ENCODE peak calls at places on chromosomes 12 and 14, in six cellular contexts. Y is HepG2, V is HCT116, X is K562, Z is GM12878, O is H1. K is an unnamed sample. For H3K4me1, the result is how much of the 10 kb centered on the place peaks cover.

GRCh38 chr14:93941293-93941910 is 14.3 kb downstream of the FAM181A start:
- DNase-seq in Y (no peak), V (no peak), X (no peak), Z (no peak), O (no peak), K (no peak)

GRCh38 chr14:61889914-61890351 is 127.7 kb downstream of the SNAPC1 start:
- DNase-seq in Y (no peak), V (no peak), X (no peak), Z (peak), O (no peak), K (no peak)

GRCh38 chr14:87045956-87046355 is 947.0 kb downstream of the GALC start:
- DNase-seq in Y (no peak), V (no peak), X (no peak), Z (no peak), O (no peak), K (no peak)

GRCh38 chr12:132560831-132561783 is 49.3 kb downstream of the LRCOL1 start:
- DNase-seq in Y (peak), V (peak), X (peak), Z (peak), O (peak), K (peak)

GRCh38 chr14:61653507-61653906 is 41.8 kb upstream of the HIF1A start:
- DNase-seq in Y (no peak), V (no peak), X (no peak), Z (no peak), O (no peak), K (no peak)

GRCh38 chr14:104494483-104494882 is 85.1 kb upstream of the C14orf180 start:
- DNase-seq in Y (no peak), V (no peak), X (no peak), Z (no peak), O (no peak), K (no peak)

GRCh38 chr12:4422985-4423384 is 22.6 kb downstream of the FGF6 start:
- DNase-seq in Y (no peak), V (no peak), X (no peak), Z (no peak), O (no peak), K (no peak)

GRCh38 chr14:87230726-87231125 is 762.3 kb downstream of the GALC start:
- DNase-seq in Y (no peak), V (no peak), X (no peak), Z (no peak), O (no peak), K (no peak)

GRCh38 chr12:105041186-105041585 is 43.1 kb downstream of the ALDH1L2 start:
- DNase-seq in Y (no peak), V (no peak), X (no peak), Z (no peak), O (no peak), K (no peak)

GRCh38 chr12:12979151-12979550 is 20.9 kb downstream of the HEBP1 start:
- DNase-seq in Y (no peak), V (no peak), X (no peak), Z (no peak), O (no peak), K (no peak)

GRCh38 chr14:20019257-20019865 is at the start of gene OR4K14:
- DNase-seq in Y (no peak), V (no peak), X (no peak), Z (no peak), O (no peak), K (no peak)

GRCh38 chr12:98803468-98804209 is 158.5 kb downstream of the APAF1 start:
- DNase-seq in Y (no peak), V (peak), X (no peak), Z (no peak), O (no peak), K (no peak)

GRCh38 chr12:46472893-46473633 is 100.5 kb upstream of the SLC38A2 start:
- DNase-seq in Y (peak), V (no peak), X (no peak), Z (no peak), O (no peak), K (no peak)

GRCh38 chr14:100236873-100237272 is 2.1 kb upstream of the YY1 start:
- DNase-seq in Y (no peak), V (no peak), X (no peak), Z (no peak), O (no peak), K (no peak)

GRCh38 chr12:94616217-94616729 is 34.1 kb downstream of the TMCC3 start:
- DNase-seq in Y (no peak), V (no peak), X (peak), Z (no peak), O (no peak), K (no peak)

GRCh38 chr12:92562063-92562734 is 140.6 kb upstream of the PLEKHG7 start:
- DNase-seq in Y (no peak), V (no peak), X (no peak), Z (no peak), O (no peak), K (no peak)

GRCh38 chr14:39499514-39499913 is 67.3 kb upstream of the FBXO33 start:
- DNase-seq in Y (no peak), V (no peak), X (no peak), Z (no peak), O (no peak), K (no peak)

GRCh38 chr12:53236443-53237111 is 4.6 kb upstream of the RARG start:
- DNase-seq in Y (no peak), V (no peak), X (no peak), Z (no peak), O (no peak), K (no peak)

GRCh38 chr12:19850341-19851065 is 411.2 kb downstream of the AEBP2 start:
- DNase-seq in Y (no peak), V (no peak), X (no peak), Z (no peak), O (no peak), K (peak)

GRCh38 chr14:57390806-57391562 is 598 bp downstream of the NAA30 start:
- DNase-seq in Y (no peak), V (no peak), X (peak), Z (no peak), O (no peak), K (no peak)

GRCh38 chr14:98926802-98927201 is 345.2 kb downstream of the BCL11B start:
- DNase-seq in Y (no peak), V (no peak), X (no peak), Z (no peak), O (no peak), K (no peak)

GRCh38 chr12:91937033-91937432 is 208.6 kb downstream of the BTG1 start:
- DNase-seq in Y (no peak), V (no peak), X (no peak), Z (no peak), O (no peak), K (no peak)

GRCh38 chr14:69818760-69819191 is 21.7 kb upstream of the SLC10A1 start:
- DNase-seq in Y (peak), V (peak), X (peak), Z (peak), O (peak), K (peak)

GRCh38 chr12:62789856-62790255 is 145.1 kb downstream of the PPM1H start:
- DNase-seq in Y (no peak), V (no peak), X (no peak), Z (no peak), O (no peak), K (no peak)

GRCh38 chr14:97707603-97708002 is 910.4 kb downstream of the VRK1 start:
- DNase-seq in Y (no peak), V (no peak), X (no peak), Z (peak), O (no peak), K (no peak)
- TF ChIP-seq ZNF274 in Y (no peak), V (no peak), X (no peak), Z (no peak), O (no peak), K (no peak)

DNA sequence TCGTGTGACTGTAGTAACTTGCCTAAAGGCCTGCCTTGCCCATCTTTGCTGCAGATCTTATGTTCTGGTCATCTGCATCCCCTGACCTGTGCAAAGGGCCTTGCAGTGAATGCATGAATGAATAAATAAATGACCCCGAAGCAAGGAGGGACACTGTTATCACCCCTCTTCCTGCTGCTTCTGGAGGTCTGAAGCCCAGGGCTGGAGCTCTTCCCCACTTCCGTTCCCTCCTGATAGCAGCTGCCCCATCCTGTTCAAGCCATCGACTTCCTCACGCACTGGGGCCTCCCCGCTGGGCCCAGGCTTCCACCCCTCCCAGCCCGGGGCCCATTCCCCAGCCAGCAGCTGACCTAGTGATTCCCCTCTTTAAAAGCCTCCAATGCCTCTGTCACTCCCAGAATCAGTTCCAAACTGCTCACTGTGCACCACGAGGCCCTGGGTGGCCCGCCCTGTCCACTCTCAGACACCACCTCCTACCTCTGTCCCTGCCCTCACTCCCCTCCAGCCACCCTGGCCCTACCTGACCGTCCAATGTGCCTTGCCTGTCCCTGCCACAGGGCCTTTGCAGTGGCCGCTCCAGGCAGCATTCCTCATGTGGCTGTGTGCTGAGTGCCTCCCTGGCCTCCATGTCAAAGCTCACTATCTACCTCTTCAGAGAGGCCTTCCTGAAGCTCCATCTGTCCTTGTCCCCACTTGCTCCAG is 78.6 kb downstream of the SCARB1 start:
- DNase-seq in Y (no peak), V (no peak), X (no peak), Z (no peak), O (no peak), K (no peak)
- H3K4me1 ChIP-seq in Y (under half), V (under half), X (under half), Z (under half), O (under half), K (under half)

GRCh38 chr14:51652168-51653095 is 722 bp downstream of the FRMD6 start:
- DNase-seq in Y (no peak), V (no peak), X (peak), Z (no peak), O (no peak), K (no peak)

GRCh38 chr14:51650721-51651387 is 856 bp upstream of the FRMD6 start:
- DNase-seq in Y (no peak), V (no peak), X (no peak), Z (no peak), O (no peak), K (no peak)

GRCh38 chr14:51651388-51652167 is at the start of gene FRMD6:
- DNase-seq in Y (peak), V (peak), X (peak), Z (peak), O (peak), K (peak)

GRCh38 chr14:51644215-51644969 is 7.3 kb upstream of the FRMD6 start:
- DNase-seq in Y (no peak), V (no peak), X (no peak), Z (no peak), O (no peak), K (no peak)

GRCh38 chr14:51648296-51648695 is 3.4 kb upstream of the FRMD6 start:
- DNase-seq in Y (no peak), V (no peak), X (no peak), Z (no peak), O (no peak), K (no peak)
- TF ChIP-seq ZNF274 in Y (no peak), V (no peak), X (no peak), Z (no peak), O (no peak), K (no peak)

GRCh38 chr12:25986169-25986568 is 27.7 kb downstream of the RASSF8 start:
- DNase-seq in Y (no peak), V (no peak), X (no peak), Z (no peak), O (no peak), K (no peak)
- H3K4me1 ChIP-seq in Y (under half), V (under half), X (under half), Z (under half), O (under half), K (under half)

DNA sequence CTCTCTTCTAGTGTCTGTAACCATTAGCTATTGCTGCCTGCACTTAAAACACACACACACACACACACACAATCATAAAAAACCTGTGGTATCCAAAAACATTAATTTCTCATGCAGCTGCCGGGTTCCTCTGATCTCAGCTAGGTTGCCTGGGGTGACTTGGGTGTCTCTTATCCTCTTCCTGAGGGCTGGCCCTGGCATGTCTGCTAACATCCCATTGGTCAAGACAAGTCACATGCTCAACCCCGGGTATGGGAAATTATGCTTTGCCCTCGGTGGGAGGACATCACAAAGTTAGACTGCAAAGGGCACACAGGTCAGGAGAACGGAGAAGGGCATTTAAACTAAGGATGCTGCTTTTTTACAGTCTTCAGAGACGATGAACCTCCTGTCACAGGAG is 55.7 kb downstream of the TRPV4 start:
- DNase-seq in Y (peak), V (no peak), X (peak), Z (peak), O (no peak), K (no peak)
- TF ChIP-seq ZNF274 in Y (no peak), V (no peak), X (no peak), Z (no peak), O (no peak), K (no peak)

GRCh38 chr14:96598332-96598928 is 96.2 kb downstream of the PAPOLA start:
- DNase-seq in Y (no peak), V (no peak), X (no peak), Z (no peak), O (no peak), K (no peak)
- H3K4me1 ChIP-seq in Y (under half), V (under half), X (under half), Z (under half), O (under half), K (under half)

GRCh38 chr12:108346727-108347710 is 7.9 kb upstream of the CMKLR1 start:
- DNase-seq in Y (no peak), V (no peak), X (no peak), Z (no peak), O (no peak), K (no peak)

GRCh38 chr12:108350511-108350910 is 11.4 kb upstream of the CMKLR1 start:
- DNase-seq in Y (no peak), V (no peak), X (no peak), Z (no peak), O (no peak), K (no peak)

GRCh38 chr12:108346022-108346633 is 7.0 kb upstream of the CMKLR1 start:
- DNase-seq in Y (no peak), V (no peak), X (no peak), Z (no peak), O (no peak), K (no peak)

GRCh38 chr12:108349245-108349644 is 10.1 kb upstream of the CMKLR1 start:
- DNase-seq in Y (no peak), V (no peak), X (no peak), Z (no peak), O (no peak), K (no peak)

DNA sequence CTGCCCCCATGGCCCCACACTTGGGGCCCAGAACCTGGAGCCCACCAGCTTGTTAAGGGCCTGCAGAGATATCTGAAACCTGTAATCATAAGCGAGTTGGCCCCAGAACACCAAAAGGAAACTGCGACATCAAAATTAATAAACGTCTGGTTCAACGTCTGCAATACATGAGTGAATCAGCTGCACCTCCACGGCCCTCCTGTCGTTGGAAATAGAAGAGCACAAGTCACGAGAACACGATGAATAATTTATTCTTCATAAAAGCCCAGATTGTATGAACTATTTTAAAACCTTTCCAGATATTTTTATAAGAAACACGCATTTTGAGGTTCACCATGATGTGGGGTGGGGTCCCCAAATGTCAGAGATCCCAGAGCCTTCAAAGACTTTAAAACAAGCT is 9.7 kb upstream of the CMKLR1 start:
- DNase-seq in Y (no peak), V (no peak), X (no peak), Z (no peak), O (no peak), K (no peak)
- TF ChIP-seq ZNF274 in Y (no peak), V (no peak), X (no peak), Z (no peak), O (no peak), K (no peak)

DNA sequence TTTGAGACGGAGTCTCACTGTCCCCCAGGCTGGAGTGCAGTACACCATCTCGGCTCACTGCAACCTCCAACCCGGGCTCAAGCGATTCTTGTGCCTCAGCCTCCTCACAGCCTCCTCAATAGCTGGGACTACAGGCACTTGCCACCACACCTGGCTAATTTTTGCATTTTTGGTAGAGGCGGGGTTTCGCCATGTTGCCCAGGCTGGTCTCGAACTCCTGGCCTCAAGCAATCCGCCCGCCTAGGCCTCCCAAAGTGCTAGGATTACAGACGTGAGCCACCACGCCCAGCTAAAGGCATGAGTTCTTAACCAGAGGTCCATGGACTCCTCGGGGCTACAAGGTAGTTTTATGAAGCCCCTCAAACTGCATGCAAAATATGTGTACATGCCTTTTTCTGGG is 2.1 kb downstream of the SARNP start:
- DNase-seq in Y (no peak), V (no peak), X (no peak), Z (no peak), O (no peak), K (no peak)
- H3K4me1 ChIP-seq in Y (half or more), V (under half), X (under half), Z (under half), O (under half), K (under half)

DNA sequence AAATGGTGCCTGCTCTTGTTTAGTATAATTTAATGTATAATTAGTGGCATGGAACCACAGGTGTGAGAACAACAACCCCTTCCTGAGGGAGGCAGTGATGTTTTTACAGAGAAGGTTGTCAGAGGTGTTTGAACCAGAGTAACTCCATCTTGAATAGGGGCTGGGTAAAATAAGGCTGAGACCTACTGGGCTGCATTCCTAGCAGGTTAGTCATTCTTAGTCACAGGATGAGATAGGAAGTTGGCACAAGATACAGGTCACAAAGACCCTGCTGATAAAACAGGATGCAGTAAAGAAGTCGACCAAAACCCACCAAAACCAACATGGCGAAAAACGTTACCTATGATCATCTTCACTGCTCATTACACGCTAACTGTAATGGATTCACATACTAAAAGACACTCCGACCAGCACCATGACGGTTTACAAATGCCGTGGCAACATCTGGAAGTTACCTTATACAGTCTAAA is 47.7 kb upstream of the LTA4H start:
- DNase-seq in Y (no peak), V (no peak), X (no peak), Z (no peak), O (no peak), K (no peak)
- TF ChIP-seq ZNF274 in Y (no peak), V (no peak), X (no peak), Z (no peak), O (no peak), K (no peak)

DNA sequence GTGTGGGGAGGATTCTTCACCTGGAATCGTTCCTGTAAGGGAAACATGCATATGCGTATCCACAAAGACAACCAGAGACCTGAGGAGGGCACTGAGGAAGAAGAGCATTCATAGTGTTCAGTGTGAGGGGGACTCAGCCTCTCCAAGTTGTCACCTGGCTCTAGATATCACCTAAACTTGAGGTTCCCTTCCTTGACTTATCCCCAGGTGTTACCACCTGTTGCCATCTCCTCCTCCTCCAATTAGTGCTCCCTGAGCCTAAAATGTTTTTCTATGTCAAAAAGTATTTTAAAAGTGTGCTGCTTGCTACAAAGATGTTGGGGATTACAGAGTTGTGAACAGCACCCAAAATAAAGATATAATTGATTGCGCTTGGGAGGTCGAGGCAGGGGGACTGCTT is 41.0 kb downstream of the FMNL3 start:
- DNase-seq in Y (no peak), V (no peak), X (no peak), Z (no peak), O (no peak), K (no peak)
- H3K4me1 ChIP-seq in Y (under half), V (under half), X (under half), Z (half or more), O (under half), K (under half)